ENCODE peak calls at places on chromosomes 3 and 15, in nine cellular contexts. B is heart left ventricle, A is fibroblast of lung, J is AG10803, C is colonic mucosa, F is sigmoid colon, I is OCI-LY7, K is fibroblast of the aortic adventitia, Q is BJ. R is an unnamed sample.

GRCh38 chr3:159761377-159761776 is 227.3 kb upstream of the IL12A start:
- DNase-seq in B (peak; percentile 56), A (peak; percentile 48), J (peak; percentile 65), C (no peak), F (peak; percentile 83), I (no peak), K (peak; percentile 60), Q (no peak), R (no peak)

GRCh38 chr15:32706704-32707103 is 11.1 kb upstream of the GREM1 start:
- DNase-seq in B (no peak), A (peak; percentile 38), J (peak; percentile 78), C (no peak), F (no peak), I (no peak), K (peak; percentile 76), Q (peak; percentile 78), R (peak; percentile 67)

GRCh38 chr15:88894819-88895767 is at the start of gene HAPLN3:
- DNase-seq in B (no peak), A (peak; percentile 31), J (no peak), C (peak; percentile 35), F (no peak), I (no peak), K (no peak), Q (no peak), R (peak; percentile 57)

GRCh38 chr3:172388412-172389078 is 59.7 kb downstream of the GHSR start:
- DNase-seq in B (no peak), A (no peak), J (no peak), C (no peak), F (no peak), I (no peak), K (no peak), Q (no peak), R (no peak)

GRCh38 chr3:72582211-72582878 is 265.9 kb downstream of the SHQ1 start:
- DNase-seq in B (no peak), A (no peak), J (no peak), C (no peak), F (no peak), I (peak; percentile 13), K (no peak), Q (no peak), R (no peak)

GRCh38 chr15:62440310-62440709 is 275.2 kb upstream of the C2CD4B start:
- DNase-seq in B (no peak), A (no peak), J (peak; percentile 52), C (no peak), F (no peak), I (no peak), K (no peak), Q (no peak), R (no peak)

GRCh38 chr3:284316-284715 is 87.8 kb downstream of the CHL1 start:
- DNase-seq in B (no peak), A (no peak), J (no peak), C (no peak), F (no peak), I (no peak), K (no peak), Q (no peak), R (no peak)

GRCh38 chr15:85456798-85457197 is 76.4 kb downstream of the AKAP13 start:
- DNase-seq in B (no peak), A (no peak), J (no peak), C (no peak), F (no peak), I (no peak), K (no peak), Q (no peak), R (no peak)

GRCh38 chr3:177538064-177538742 is 340.9 kb upstream of the TBL1XR1 start:
- DNase-seq in B (peak; percentile 60), A (peak; percentile 93), J (peak; percentile 73), C (peak; percentile 37), F (no peak), I (no peak), K (peak; percentile 87), Q (no peak), R (peak; percentile 87)

GRCh38 chr3:136728434-136728833 is 23.7 kb downstream of the STAG1 start:
- DNase-seq in B (no peak), A (peak; percentile 8), J (peak; percentile 14), C (no peak), F (no peak), I (no peak), K (peak; percentile 16), Q (no peak), R (no peak)

GRCh38 chr3:67067251-67067650 is 69.1 kb downstream of the KBTBD8 start:
- DNase-seq in B (no peak), A (no peak), J (no peak), C (no peak), F (no peak), I (no peak), K (no peak), Q (no peak), R (no peak)

GRCh38 chr3:114093001-114093350 is 36.4 kb downstream of the QTRT2 start:
- DNase-seq in B (no peak), A (no peak), J (peak; percentile 41), C (no peak), F (no peak), I (no peak), K (peak; percentile 18), Q (no peak), R (no peak)

GRCh38 chr3:117036259-117036799 is 326.8 kb downstream of the TUSC7 start:
- DNase-seq in B (peak; percentile 57), A (peak; percentile 95), J (peak; percentile 36), C (peak; percentile 32), F (peak; percentile 84), I (no peak), K (peak; percentile 83), Q (peak; percentile 81), R (peak; percentile 92)

DNA sequence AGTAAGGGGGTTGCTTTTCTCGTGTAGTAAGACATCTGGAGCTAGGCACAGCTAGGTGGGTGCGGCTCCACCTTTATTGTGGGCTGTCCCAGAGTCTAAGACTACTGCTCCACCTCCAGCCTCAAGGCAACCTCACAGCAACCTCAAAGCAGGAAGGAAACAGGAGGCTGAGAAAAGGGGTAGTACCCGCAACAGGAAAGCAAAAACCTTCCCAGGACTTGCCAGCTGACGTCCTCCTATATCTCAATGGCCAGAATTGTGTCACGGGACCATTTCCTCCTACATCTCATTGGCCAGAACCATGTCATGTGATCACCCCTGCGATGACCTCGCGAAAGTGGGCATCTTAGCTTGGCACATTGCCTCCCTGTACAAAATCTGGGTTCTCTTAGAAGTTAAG is 4.3 kb upstream of the GPR160 start:
- DNase-seq in B (no peak), A (no peak), J (no peak), C (peak; percentile 55), F (no peak), I (peak; percentile 34), K (no peak), Q (no peak), R (no peak)
- H3K4me3 ChIP-seq in B (no peak overlapping the region), A (no peak overlapping the region), J (no peak overlapping the region), C (no peak overlapping the region), F (no peak overlapping the region), I (no peak overlapping the region), K (no peak overlapping the region), Q (no peak overlapping the region), R (no peak overlapping the region)

DNA sequence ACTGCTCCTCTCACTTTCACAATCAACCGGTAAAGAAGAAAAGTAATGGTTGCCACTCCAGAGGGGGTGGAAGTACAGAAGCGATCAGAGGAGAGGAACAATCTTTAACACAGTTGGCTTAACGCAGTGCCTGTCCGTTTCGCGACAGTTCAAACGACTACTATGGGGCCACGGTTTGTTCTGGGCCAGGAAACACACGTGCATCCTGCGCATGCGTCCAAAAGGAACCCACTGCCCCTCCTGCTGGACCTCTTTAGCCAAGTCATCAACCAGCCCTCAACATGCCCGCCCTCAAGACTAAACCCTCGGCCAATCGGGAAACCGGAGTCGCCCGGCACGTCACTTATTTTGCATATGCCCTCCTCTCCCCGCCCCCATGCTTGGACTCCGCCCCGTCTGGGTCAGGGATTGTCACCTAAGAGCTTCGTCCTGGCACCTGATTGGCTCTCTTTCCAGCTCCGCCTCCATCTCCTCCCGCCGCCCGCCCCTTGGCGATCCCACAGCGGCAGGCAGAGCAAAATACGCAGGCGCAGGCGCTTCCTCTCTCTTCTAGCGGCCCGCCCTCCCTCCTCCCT is 345 bp upstream of the CDV3 start:
- DNase-seq in B (peak; percentile 100), A (peak; percentile 100), J (peak; percentile 100), C (peak; percentile 100), F (peak; percentile 100), I (peak; percentile 100), K (peak; percentile 100), Q (peak; percentile 100), R (peak; percentile 100)
- TF ChIP-seq CTCF in B (no peak), A (no peak), J (peak; percentile 27), C (no peak), F (no peak), I (no peak), K (peak; percentile 22), Q (peak; percentile 33), R (peak; percentile 42)

GRCh38 chr3:185584681-185585080 is 1.4 kb upstream of the SENP2 start:
- DNase-seq in B (no peak), A (no peak), J (no peak), C (peak; percentile 26), F (no peak), I (no peak), K (no peak), Q (no peak), R (no peak)
- H3K4me3 ChIP-seq in B (no peak overlapping the region), A (no peak overlapping the region), J (no peak overlapping the region), C (no peak overlapping the region), F (no peak overlapping the region), I (no peak overlapping the region), K (no peak overlapping the region), Q (no peak overlapping the region), R (no peak overlapping the region)

DNA sequence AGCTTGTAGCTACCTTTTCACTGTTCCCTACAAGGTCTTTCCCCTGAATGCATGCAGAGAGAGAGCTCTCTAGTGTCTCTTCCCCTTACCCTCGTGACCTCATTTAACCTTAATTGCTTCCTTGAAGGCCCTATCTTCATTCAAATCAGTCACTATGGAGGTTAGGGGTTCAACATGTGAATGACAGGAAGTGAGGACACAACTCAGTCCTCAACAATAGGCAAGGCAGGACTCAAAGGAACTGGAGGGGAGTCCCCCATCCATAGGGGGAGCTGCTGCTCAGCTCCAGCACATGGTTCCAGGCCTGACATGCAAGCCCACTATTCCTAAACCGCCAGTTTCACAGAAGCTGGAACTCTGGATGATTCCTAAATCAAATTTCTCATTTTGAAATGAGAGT is 33.8 kb upstream of the GYG1 start:
- DNase-seq in B (no peak), A (no peak), J (no peak), C (no peak), F (no peak), I (peak; percentile 45), K (no peak), Q (no peak), R (peak; percentile 43)
- TF ChIP-seq CTCF in B (no peak), A (no peak), J (peak; percentile 36), C (no peak), F (no peak), I (peak; percentile 71), K (peak; percentile 5), Q (no peak), R (peak; percentile 53)

DNA sequence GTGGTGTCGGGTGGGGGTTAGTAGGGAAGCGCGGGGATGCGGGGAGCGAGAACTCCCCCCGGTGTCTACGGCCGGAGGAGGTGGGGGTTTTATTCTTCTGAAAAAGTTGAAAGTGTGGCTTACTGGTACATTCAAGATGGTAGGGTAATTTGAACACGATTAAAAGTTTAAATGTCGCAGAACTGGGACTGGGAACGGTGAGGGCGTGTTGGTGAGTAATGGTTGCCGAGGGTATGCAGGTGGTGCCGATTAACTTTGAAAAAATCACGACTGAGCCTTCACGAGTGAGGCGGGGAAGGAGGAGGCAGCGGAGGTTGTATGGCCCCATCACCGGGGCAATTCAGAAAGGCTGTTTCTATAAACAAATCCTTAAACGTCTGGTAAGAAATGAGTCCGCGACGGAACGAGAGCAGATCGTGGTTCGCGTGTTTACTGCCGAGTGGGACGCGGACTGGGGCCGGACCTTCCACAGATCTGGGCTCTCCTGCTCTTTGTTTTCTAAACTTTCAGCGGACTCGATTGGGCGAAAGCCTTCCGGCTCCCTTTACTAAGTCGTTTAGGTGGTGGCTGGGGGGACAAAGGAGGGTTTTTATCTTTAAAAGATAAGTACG is 2.6 kb downstream of the IGF1R start:
- DNase-seq in B (peak; percentile 45), A (peak; percentile 51), J (peak; percentile 41), C (peak; percentile 41), F (no peak), I (no peak), K (peak; percentile 58), Q (no peak), R (peak; percentile 37)
- H3K4me3 ChIP-seq in B (peak overlapping the region; percentile 68), A (peak overlapping the region; percentile 91), J (peak overlapping the region; percentile 88), C (peak overlapping the region; percentile 85), F (peak overlapping the region; percentile 82), I (no peak overlapping the region), K (peak overlapping the region; percentile 87), Q (peak overlapping the region; percentile 95), R (peak overlapping the region; percentile 72)